ENCODE peak calls at places on chromosome 20, in six cellular contexts. S, E, Y, Q, A and O are unnamed samples.

GRCh38 chr20:23659989-23660837 is 22.5 kb upstream of the CST3 start:
- DNase-seq in S (no peak), E (no peak), Y (no peak), Q (no peak), A (no peak), O (no peak)

GRCh38 chr20:62827323-62828050 is 10.6 kb downstream of the COL9A3 start:
- DNase-seq in S (no peak), E (no peak), Y (no peak), Q (no peak), A (no peak), O (no peak)

GRCh38 chr20:60559462-60559861 is 601.2 kb downstream of the CDH26 start:
- DNase-seq in S (no peak), E (no peak), Y (no peak), Q (no peak), A (no peak), O (no peak)

GRCh38 chr20:57580478-57581201 is 19.7 kb downstream of the PCK1 start:
- DNase-seq in S (no peak), E (no peak), Y (no peak), Q (no peak), A (no peak), O (no peak)

GRCh38 chr20:40339661-40340449 is 349.2 kb downstream of the MAFB start:
- DNase-seq in S (peak), E (no peak), Y (no peak), Q (no peak), A (no peak), O (peak)

GRCh38 chr20:51300104-51300503 is 242.4 kb downstream of the NFATC2 start:
- DNase-seq in S (no peak), E (no peak), Y (no peak), Q (no peak), A (no peak), O (no peak)

GRCh38 chr20:33005132-33005566 is 916 bp upstream of the SUN5 start:
- DNase-seq in S (no peak), E (no peak), Y (no peak), Q (no peak), A (no peak), O (no peak)

GRCh38 chr20:1893721-1894470 is 1.3 kb upstream of the SIRPA start:
- DNase-seq in S (no peak), E (no peak), Y (no peak), Q (no peak), A (no peak), O (peak)

GRCh38 chr20:52230406-52230805 is 38.8 kb upstream of the ZFP64 start:
- DNase-seq in S (no peak), E (no peak), Y (no peak), Q (no peak), A (peak), O (no peak)

GRCh38 chr20:35458388-35458787 is 3.0 kb downstream of the CEP250 start:
- DNase-seq in S (no peak), E (no peak), Y (no peak), Q (no peak), A (no peak), O (no peak)

GRCh38 chr20:7608246-7608645 is 332.0 kb downstream of the HAO1 start:
- DNase-seq in S (no peak), E (no peak), Y (no peak), Q (no peak), A (no peak), O (no peak)

GRCh38 chr20:59193325-59193724 is 29.7 kb downstream of the ZNF831 start:
- DNase-seq in S (no peak), E (no peak), Y (no peak), Q (no peak), A (no peak), O (no peak)

GRCh38 chr20:59195316-59195993 is 31.8 kb downstream of the ZNF831 start:
- DNase-seq in S (no peak), E (no peak), Y (no peak), Q (no peak), A (no peak), O (no peak)

GRCh38 chr20:59192533-59192896 is 28.9 kb downstream of the ZNF831 start:
- DNase-seq in S (no peak), E (no peak), Y (no peak), Q (no peak), A (no peak), O (no peak)

GRCh38 chr20:59191756-59192532 is 28.3 kb downstream of the ZNF831 start:
- DNase-seq in S (no peak), E (no peak), Y (no peak), Q (no peak), A (no peak), O (no peak)

GRCh38 chr20:59194023-59194935 is 30.7 kb downstream of the ZNF831 start:
- DNase-seq in S (no peak), E (no peak), Y (no peak), Q (no peak), A (no peak), O (no peak)
- TF ChIP-seq CTCF in S (no peak), E (no peak), Y (no peak), Q (no peak), A (no peak), O (no peak)

GRCh38 chr20:38247166-38247509 is 13.4 kb downstream of the KIAA1755 start:
- DNase-seq in S (no peak), E (no peak), Y (no peak), Q (no peak), A (no peak), O (no peak)
- TF ChIP-seq CTCF in S (no peak), E (no peak), Y (no peak), Q (no peak), A (no peak), O (no peak)

GRCh38 chr20:39225978-39226377 is 263.8 kb downstream of the DHX35 start:
- DNase-seq in S (no peak), E (no peak), Y (no peak), Q (no peak), A (no peak), O (no peak)

GRCh38 chr20:39222102-39222501 is 260.0 kb downstream of the DHX35 start:
- DNase-seq in S (no peak), E (no peak), Y (no peak), Q (no peak), A (no peak), O (no peak)

DNA sequence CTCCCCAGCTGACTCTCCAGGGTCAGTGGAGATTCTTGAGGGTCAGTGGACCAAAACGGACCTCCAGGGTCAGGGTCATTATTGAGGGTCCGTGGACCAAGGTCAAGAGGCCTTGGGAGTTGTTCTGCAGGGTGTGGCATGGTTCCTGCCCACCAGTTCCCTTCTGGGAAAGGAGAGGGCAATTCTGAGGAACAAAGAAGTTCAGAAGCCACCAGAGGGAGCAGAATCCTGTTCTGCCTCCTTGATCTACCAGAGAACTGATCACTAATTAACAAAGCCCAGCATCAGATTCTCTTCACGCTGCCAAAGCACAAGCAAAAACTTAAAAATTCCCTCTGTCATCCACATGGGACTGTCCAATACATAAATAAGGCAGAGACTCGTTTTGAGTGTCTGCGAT is 263.4 kb downstream of the DHX35 start:
- DNase-seq in S (no peak), E (no peak), Y (no peak), Q (no peak), A (no peak), O (no peak)
- TF ChIP-seq CTCF in S (no peak), E (no peak), Y (no peak), Q (no peak), A (no peak), O (no peak)

GRCh38 chr20:18715564-18715963 is 98.0 kb upstream of the SCP2D1 start:
- DNase-seq in S (no peak), E (no peak), Y (no peak), Q (no peak), A (no peak), O (no peak)
- TF ChIP-seq CTCF in S (no peak), E (no peak), Y (no peak), Q (no peak), A (no peak), O (no peak)